ENCODE peak calls at places on chromosomes 12 and 14, in nine cellular contexts. V, Z, Y, I, O, C, N, F and J are unnamed samples.

GRCh38 chr12:76081909-76082308 is 2.6 kb downstream of the NAP1L1 start:
- DNase-seq in N (no peak), O (no peak), V (no peak), I (no peak), Z (no peak), Y (no peak), F (no peak), C (no peak), J (no peak)

GRCh38 chr14:104894331-104895206 is 29.5 kb downstream of the CEP170B start:
- DNase-seq in V (no peak), F (no peak), Y (peak; percentile 14), O (no peak), C (peak; percentile 66), I (peak; percentile 60), Z (no peak), N (peak; percentile 15), J (no peak)

GRCh38 chr14:61648377-61648776 is 46.9 kb upstream of the HIF1A start:
- DNase-seq in F (no peak), Y (no peak), N (no peak), V (no peak), C (no peak), O (no peak), I (no peak), Z (no peak), J (no peak)

GRCh38 chr12:78101181-78101876 is 270.6 kb downstream of the NAV3 start:
- DNase-seq in I (no peak), V (no peak), Y (no peak), C (no peak), Z (no peak), F (no peak), N (no peak), O (no peak), J (no peak)

GRCh38 chr12:126469211-126469610 is 1404.0 kb downstream of the AACS start:
- DNase-seq in F (no peak), N (no peak), C (no peak), Y (no peak), O (no peak), V (no peak), Z (no peak), I (no peak), J (no peak)

GRCh38 chr14:90302529-90303303 is 29.0 kb downstream of the NRDE2 start:
- DNase-seq in I (no peak), N (no peak), Y (no peak), C (no peak), Z (no peak), F (no peak), O (no peak), V (no peak), J (no peak)

GRCh38 chr14:103716091-103716801 is 636 bp downstream of the ZFYVE21 start:
- DNase-seq in O (no peak), N (no peak), V (no peak), F (peak; percentile 60), C (peak; percentile 81), Y (no peak), Z (no peak), I (no peak), J (peak; percentile 51)

GRCh38 chr14:68306265-68306933 is 486.5 kb downstream of the ZFP36L1 start:
- DNase-seq in Z (no peak), C (no peak), Y (no peak), F (no peak), O (no peak), N (no peak), V (no peak), I (no peak), J (no peak)

GRCh38 chr12:4910502-4911315 is 1.0 kb downstream of the KCNA1 start:
- DNase-seq in N (no peak), Z (no peak), O (no peak), Y (no peak), I (no peak), V (no peak), C (no peak), F (no peak), J (peak; percentile 29)

GRCh38 chr12:131056626-131057025 is 102.9 kb downstream of the ADGRD1 start:
- DNase-seq in V (no peak), N (no peak), Z (no peak), I (no peak), C (no peak), Y (no peak), F (no peak), O (no peak), J (no peak)

GRCh38 chr12:39116877-39117276 is 211.5 kb upstream of the CPNE8 start:
- DNase-seq in N (no peak), Y (no peak), Z (no peak), O (no peak), V (no peak), F (no peak), C (no peak), I (no peak), J (no peak)

GRCh38 chr12:1645819-1646218 is 16.8 kb downstream of the WNT5B start:
- DNase-seq in F (no peak), I (no peak), O (no peak), Y (no peak), Z (no peak), V (no peak), N (no peak), C (no peak), J (no peak)

GRCh38 chr12:89968151-89968699 is 259.6 kb upstream of the ATP2B1 start:
- DNase-seq in F (no peak), C (no peak), N (no peak), Z (no peak), V (no peak), I (no peak), O (no peak), Y (no peak), J (no peak)

GRCh38 chr12:26724309-26724702 is 108.7 kb downstream of the ITPR2 start:
- DNase-seq in N (no peak), F (no peak), Z (no peak), V (no peak), I (no peak), O (no peak), Y (no peak), C (no peak), J (no peak)

GRCh38 chr12:26725517-26725916 is 107.5 kb downstream of the ITPR2 start:
- DNase-seq in N (no peak), O (no peak), C (no peak), F (no peak), V (no peak), Y (no peak), I (no peak), Z (no peak), J (no peak)

GRCh38 chr12:26721800-26722199 is 111.2 kb downstream of the ITPR2 start:
- DNase-seq in O (no peak), Y (no peak), V (peak; percentile 26), N (no peak), C (no peak), I (no peak), Z (no peak), F (no peak), J (no peak)

GRCh38 chr12:26726956-26727355 is 106.0 kb downstream of the ITPR2 start:
- DNase-seq in Z (no peak), C (no peak), I (no peak), N (no peak), F (no peak), Y (no peak), O (no peak), V (no peak), J (no peak)

DNA sequence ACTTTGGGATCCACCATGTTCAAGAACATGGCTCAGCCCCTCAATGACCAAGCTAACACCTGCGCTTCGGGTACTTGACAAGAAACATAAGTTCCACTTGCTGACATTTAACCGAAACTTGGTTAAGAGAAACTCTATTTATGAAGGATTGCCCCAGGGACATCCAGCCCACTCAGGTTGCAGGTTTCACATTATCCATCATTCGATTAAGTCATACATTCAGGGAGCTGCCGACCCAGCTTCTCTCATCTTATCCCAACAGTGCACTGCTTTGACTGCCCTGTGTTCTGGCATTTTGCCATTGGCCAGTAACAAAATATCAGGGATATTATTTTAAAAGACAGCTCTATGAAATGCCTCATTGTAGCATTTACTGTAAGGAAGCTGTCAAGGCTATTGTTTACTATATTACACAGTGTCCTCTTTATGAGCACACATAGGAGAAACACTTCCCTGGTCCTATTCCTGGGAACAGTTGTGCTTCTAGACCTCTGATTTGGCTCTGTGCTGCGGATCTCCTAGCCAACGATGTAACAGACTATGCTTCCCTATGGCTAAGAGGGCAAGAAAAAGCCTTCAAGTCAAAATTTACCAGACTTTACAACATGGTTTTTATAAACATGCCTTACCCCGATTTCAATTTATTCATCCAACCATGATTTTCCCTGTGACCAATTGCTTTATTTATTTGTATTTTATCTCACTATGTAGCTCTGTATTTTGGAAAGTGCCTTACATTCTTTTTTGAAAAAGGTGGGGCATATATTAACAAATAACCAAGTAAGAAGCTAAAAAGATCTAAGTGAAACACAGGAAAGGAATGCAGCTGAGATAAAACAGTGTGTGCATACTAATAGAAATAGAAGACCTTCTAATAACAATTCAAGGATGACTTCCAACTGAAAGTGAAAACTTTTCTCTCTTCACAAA is 109.3 kb downstream of the ITPR2 start:
- DNase-seq in I (no peak), Z (no peak), V (peak; percentile 24), N (peak; percentile 42), Y (no peak), O (peak; percentile 30), C (no peak), F (no peak), J (no peak)
- H3K4me3 ChIP-seq in I (no peak overlapping the region), Z (no peak overlapping the region), V (no peak overlapping the region), N (no peak overlapping the region), Y (no peak overlapping the region), O (no peak overlapping the region), C (no peak overlapping the region), F (no peak overlapping the region), J (no peak overlapping the region)

GRCh38 chr12:85834378-85834777 is 1.8 kb downstream of the RASSF9 start:
- DNase-seq in I (no peak), Y (no peak), O (no peak), Z (no peak), C (no peak), F (no peak), N (no peak), V (peak; percentile 20), J (no peak)
- TF ChIP-seq CTCF in I (no peak), Y (no peak), O (no peak), Z (no peak), C (no peak), F (no peak), N (no peak), V (no peak), J (no peak)

DNA sequence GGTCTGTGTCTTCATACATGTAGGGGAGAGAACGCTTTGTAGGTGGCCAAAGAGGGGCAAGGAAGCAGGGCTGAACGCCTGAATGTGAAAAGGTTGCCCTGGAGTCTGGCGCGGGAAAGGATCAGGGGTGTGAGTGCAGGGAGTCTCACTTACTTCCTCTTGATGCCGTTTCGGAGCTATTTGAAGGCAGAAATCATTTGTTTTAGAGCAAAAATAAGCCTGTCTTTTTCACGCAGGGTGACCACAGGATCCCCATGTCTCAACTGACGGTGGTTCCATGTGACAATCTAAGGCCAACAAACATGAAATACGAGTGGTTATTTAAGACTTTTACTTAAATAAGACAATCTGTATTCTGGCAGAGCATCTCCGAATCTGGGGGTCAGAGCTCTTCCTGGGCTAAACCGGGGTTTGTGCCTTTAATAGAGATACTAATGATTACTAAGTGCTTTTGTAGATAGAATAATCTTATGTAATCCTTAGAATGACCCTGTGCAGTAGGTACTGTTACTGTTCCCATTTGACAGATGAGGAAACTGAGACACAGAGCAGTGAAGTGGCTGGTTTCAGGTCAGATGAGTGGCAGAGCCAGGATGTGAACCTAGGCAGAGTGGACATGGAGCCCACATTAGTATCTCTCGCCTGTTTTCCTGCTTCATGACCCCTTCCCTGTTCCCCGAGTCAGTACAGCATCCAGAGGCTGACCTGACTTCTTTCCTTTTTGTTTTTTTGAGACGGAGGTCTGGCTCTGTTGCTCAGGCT is 1.9 kb downstream of the BRI3BP start:
- DNase-seq in I (no peak), Y (no peak), F (peak; percentile 38), V (no peak), Z (no peak), C (no peak), N (no peak), O (no peak), J (no peak)
- H3K4me1 ChIP-seq in I (peaks cover 11% of the 10 kb centered on the region), Y (peaks cover 18% of the 10 kb centered on the region), F (peaks cover 16% of the 10 kb centered on the region), V (peaks cover 17% of the 10 kb centered on the region), Z (peaks cover 3% of the 10 kb centered on the region), C (peaks cover 9% of the 10 kb centered on the region), N (no peaks in the 10 kb centered on the region), O (no peaks in the 10 kb centered on the region), J (peaks cover 11% of the 10 kb centered on the region)

GRCh38 chr12:94872007-94872653 is 131.4 kb downstream of the NDUFA12 start:
- DNase-seq in I (no peak), C (no peak), Z (no peak), Y (no peak), O (peak; percentile 53), N (no peak), V (peak; percentile 29), F (no peak), J (peak; percentile 78)
- H3K4me3 ChIP-seq in I (no peak overlapping the region), C (peak overlapping the region; percentile 51), Z (no peak overlapping the region), Y (no peak overlapping the region), O (peak overlapping the region; percentile 64), N (no peak overlapping the region), V (no peak overlapping the region), F (no peak overlapping the region), J (peak overlapping the region; percentile 41)